ENCODE peak calls at places on chromosome 19, in six cellular contexts. L is NCI-H1048; T is GM03348; Q is Peyer's patch; D is stimulated activated CD4-positive, alpha-beta T cell treated with anti-CD3 and anti-CD28 coated beads, Interleukin-15, amount 100 ng/mL, for 1 hour; W is GM23338. C is an unnamed sample.

GRCh38 chr19:7781157-7781556 is 18.1 kb downstream of the CLEC4M start:
- DNase-seq in L (no peak), T (no peak), Q (no peak), D (no peak), W (peak), C (no peak)

GRCh38 chr19:12694641-12695040 is 1.8 kb downstream of the FBXW9 start:
- DNase-seq in L (no peak), T (no peak), Q (no peak), D (no peak), W (no peak), C (no peak)

GRCh38 chr19:8004723-8005513 is 523 bp downstream of the ELAVL1 start:
- DNase-seq in L (no peak), T (peak), Q (no peak), D (peak), W (peak), C (no peak)

GRCh38 chr19:36528921-36529518 is 949 bp upstream of the ZNF260 start:
- DNase-seq in L (no peak), T (peak), Q (no peak), D (no peak), W (peak), C (no peak)

GRCh38 chr19:45820413-45821102 is 5.5 kb upstream of the RSPH6A start:
- DNase-seq in L (no peak), T (no peak), Q (no peak), D (no peak), W (no peak), C (no peak)

GRCh38 chr19:37654118-37654517 is 1.1 kb downstream of the ZFP30 start:
- DNase-seq in L (no peak), T (peak), Q (no peak), D (no peak), W (no peak), C (no peak)

GRCh38 chr19:4161415-4162077 is 8.1 kb downstream of the CREB3L3 start:
- DNase-seq in L (no peak), T (no peak), Q (no peak), D (no peak), W (no peak), C (no peak)

GRCh38 chr19:45403781-45404556 is 900 bp downstream of the PPP1R13L start:
- DNase-seq in L (no peak), T (peak), Q (peak), D (no peak), W (peak), C (no peak)

GRCh38 chr19:3080281-3080680 is 13.9 kb upstream of the GNA11 start:
- DNase-seq in L (no peak), T (no peak), Q (peak), D (no peak), W (no peak), C (no peak)

GRCh38 chr19:49591731-49592485 is 926 bp downstream of the PRR12 start:
- DNase-seq in L (no peak), T (peak), Q (peak), D (no peak), W (peak), C (no peak)

GRCh38 chr19:23409392-23410048 is 14.2 kb upstream of the ZNF91 start:
- DNase-seq in L (no peak), T (no peak), Q (peak), D (no peak), W (no peak), C (no peak)

GRCh38 chr19:45774765-45775164 is 5.7 kb upstream of the SIX5 start:
- DNase-seq in L (no peak), T (no peak), Q (no peak), D (no peak), W (peak), C (no peak)

GRCh38 chr19:42488783-42489521 is 39.3 kb downstream of the CEACAM1 start:
- DNase-seq in L (peak), T (no peak), Q (no peak), D (no peak), W (no peak), C (no peak)

GRCh38 chr19:5048091-5048726 is 79.3 kb downstream of the KDM4B start:
- DNase-seq in L (no peak), T (peak), Q (peak), D (peak), W (peak), C (peak)

GRCh38 chr19:31350033-31350692 is 927 bp upstream of the TSHZ3 start:
- DNase-seq in L (no peak), T (peak), Q (peak), D (no peak), W (no peak), C (no peak)

GRCh38 chr19:8320564-8321066 is 560 bp downstream of the NDUFA7 start:
- DNase-seq in L (no peak), T (no peak), Q (peak), D (no peak), W (peak), C (no peak)

GRCh38 chr19:6752257-6753177 is 13.0 kb downstream of the TRIP10 start:
- DNase-seq in L (no peak), T (no peak), Q (peak), D (no peak), W (peak), C (no peak)